ENCODE peak calls at places on chromosome 10, in four cellular contexts. I, J, N and U are unnamed samples. For H3K36me3 and H3K4me1, the result is how much of the 10 kb centered on the place peaks cover.

GRCh38 chr10:52191049-52191448 is 123.0 kb upstream of the DKK1 start:
- DNase-seq in N (no peak), J (no peak), I (no peak), U (no peak)

GRCh38 chr10:5076615-5077014 is 17.6 kb upstream of the AKR1C3 start:
- DNase-seq in J (no peak), I (no peak), N (no peak), U (no peak)

GRCh38 chr10:44581996-44582395 is 197.1 kb upstream of the CXCL12 start:
- DNase-seq in N (no peak), I (no peak), J (no peak), U (no peak)

GRCh38 chr10:24920907-24921881 is 31.2 kb downstream of the PRTFDC1 start:
- DNase-seq in N (no peak), J (peak), I (peak), U (no peak)

GRCh38 chr10:3766046-3766761 is 18.8 kb downstream of the KLF6 start:
- DNase-seq in N (no peak), J (no peak), I (no peak), U (no peak)

GRCh38 chr10:22103701-22104100 is 100.2 kb upstream of the DNAJC1 start:
- DNase-seq in N (no peak), J (no peak), I (no peak), U (no peak)

GRCh38 chr10:33066558-33067236 is 108.7 kb upstream of the ITGB1 start:
- DNase-seq in I (no peak), N (no peak), J (no peak), U (no peak)

GRCh38 chr10:46232666-46233065 is 54.1 kb upstream of the ANTXRL start:
- DNase-seq in J (no peak), I (no peak), N (no peak), U (no peak)

GRCh38 chr10:47308775-47309174 is 8.8 kb downstream of the GDF10 start:
- DNase-seq in I (no peak), J (no peak), N (no peak), U (no peak)

GRCh38 chr10:3666525-3667302 is 118.3 kb downstream of the KLF6 start:
- DNase-seq in I (peak), N (no peak), J (no peak), U (peak)

GRCh38 chr10:97726636-97727178 is 10.2 kb upstream of the ZFYVE27 start:
- DNase-seq in J (no peak), I (no peak), N (peak), U (no peak)

GRCh38 chr10:124641282-124642075 is 102.7 kb downstream of the FAM53B start:
- DNase-seq in J (peak), N (no peak), I (peak), U (no peak)

GRCh38 chr10:86681722-86682386 is 13.5 kb downstream of the LDB3 start:
- DNase-seq in N (no peak), J (no peak), I (no peak), U (no peak)

GRCh38 chr10:131586958-131587357 is 275.4 kb upstream of the TCERG1L start:
- DNase-seq in N (no peak), J (no peak), I (no peak), U (no peak)

GRCh38 chr10:46052057-46052790 is 6.2 kb upstream of the MSMB start:
- DNase-seq in J (no peak), I (no peak), N (no peak), U (no peak)

GRCh38 chr10:8113616-8114015 is 59.1 kb downstream of the GATA3 start:
- DNase-seq in N (no peak), J (no peak), I (no peak), U (no peak)

GRCh38 chr10:22344204-22344603 is 1.1 kb upstream of the SPAG6 start:
- DNase-seq in J (no peak), I (no peak), N (no peak), U (no peak)

GRCh38 chr10:4221315-4221714 is 436.3 kb upstream of the KLF6 start:
- DNase-seq in J (no peak), I (no peak), N (no peak), U (no peak)

GRCh38 chr10:20767028-20767427 is 130.1 kb downstream of the NEBL start:
- DNase-seq in J (no peak), N (no peak), I (no peak), U (no peak)

GRCh38 chr10:59585046-59585700 is 124.5 kb downstream of the SLC16A9 start:
- DNase-seq in J (peak), N (no peak), I (no peak), U (no peak)

GRCh38 chr10:17756557-17757208 is 4.7 kb downstream of the TMEM236 start:
- DNase-seq in I (no peak), J (no peak), N (no peak), U (no peak)

GRCh38 chr10:66151346-66151745 is 774.5 kb upstream of the LRRTM3 start:
- DNase-seq in I (no peak), N (no peak), J (no peak), U (no peak)

GRCh38 chr10:86721232-86721631 is 35.2 kb upstream of the BMPR1A start:
- DNase-seq in N (no peak), J (no peak), I (no peak), U (no peak)

GRCh38 chr10:6530211-6530840 is 49.8 kb downstream of the PRKCQ start:
- DNase-seq in J (no peak), I (no peak), N (no peak), U (peak)

GRCh38 chr10:13525683-13526082 is 3.1 kb downstream of the BEND7 start:
- DNase-seq in J (no peak), I (no peak), N (no peak), U (no peak)
- H3K4me3 ChIP-seq in J (no peak), I (no peak), N (no peak), U (no peak)

GRCh38 chr10:104259999-104260774 is 5.5 kb downstream of the GSTO1 start:
- DNase-seq in J (no peak), N (no peak), I (no peak), U (no peak)

GRCh38 chr10:104257235-104257634 is 2.5 kb downstream of the GSTO1 start:
- DNase-seq in I (no peak), J (no peak), N (no peak), U (no peak)

GRCh38 chr10:104256335-104257080 is 1.8 kb downstream of the GSTO1 start:
- DNase-seq in I (no peak), J (no peak), N (no peak), U (no peak)

GRCh38 chr10:104259456-104259855 is 4.8 kb downstream of the GSTO1 start:
- DNase-seq in N (no peak), J (no peak), I (no peak), U (no peak)

GRCh38 chr10:104258209-104258608 is 3.5 kb downstream of the GSTO1 start:
- DNase-seq in J (no peak), N (no peak), I (no peak), U (no peak)
- H3K36me3 ChIP-seq in J (under half), N (under half), I (under half), U (under half)

DNA sequence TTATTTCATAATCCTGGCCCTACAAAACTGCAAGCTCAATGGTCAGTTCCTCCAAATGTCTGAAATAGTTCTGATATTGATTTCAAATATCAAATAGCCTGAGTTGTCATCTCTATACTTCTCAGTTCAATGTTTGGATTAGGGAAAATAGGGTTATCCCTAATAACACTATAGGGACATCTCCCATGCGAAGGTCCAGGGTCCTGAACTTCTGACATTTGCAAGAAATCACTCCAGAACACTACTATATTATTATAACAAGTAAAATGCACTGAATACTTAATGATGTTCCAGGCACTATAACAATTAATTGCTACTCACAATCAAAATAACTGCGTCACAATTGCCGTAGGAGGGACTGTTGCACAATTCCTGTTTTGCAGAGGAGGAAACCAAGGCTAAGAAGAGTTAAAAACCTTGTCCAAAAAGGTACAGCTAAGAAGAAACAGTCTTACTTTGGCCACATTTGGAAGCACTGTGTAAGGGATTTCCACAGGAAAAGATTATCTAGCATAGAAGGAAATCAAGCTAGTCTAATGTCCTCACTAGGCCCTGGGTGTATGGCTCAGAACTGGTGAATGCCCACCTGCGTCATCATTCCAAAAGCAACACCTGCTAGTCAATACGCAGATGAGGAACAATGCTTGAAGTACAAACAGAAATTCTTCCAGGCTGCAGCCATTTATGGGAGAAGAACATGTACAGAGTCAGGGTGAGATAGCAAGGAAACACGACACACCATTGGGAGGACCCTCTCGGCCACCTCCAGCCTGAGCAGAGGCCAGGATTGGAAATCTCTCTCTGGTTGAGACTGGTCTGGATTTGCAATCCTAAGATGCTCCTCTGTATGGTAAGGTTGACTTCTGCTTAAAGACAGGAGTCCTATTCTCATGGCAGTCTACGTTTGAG is 48.3 kb downstream of the ABLIM1 start:
- DNase-seq in J (no peak), I (no peak), N (no peak), U (no peak)
- H3K4me1 ChIP-seq in J (under half), I (under half), N (half or more), U (under half)

DNA sequence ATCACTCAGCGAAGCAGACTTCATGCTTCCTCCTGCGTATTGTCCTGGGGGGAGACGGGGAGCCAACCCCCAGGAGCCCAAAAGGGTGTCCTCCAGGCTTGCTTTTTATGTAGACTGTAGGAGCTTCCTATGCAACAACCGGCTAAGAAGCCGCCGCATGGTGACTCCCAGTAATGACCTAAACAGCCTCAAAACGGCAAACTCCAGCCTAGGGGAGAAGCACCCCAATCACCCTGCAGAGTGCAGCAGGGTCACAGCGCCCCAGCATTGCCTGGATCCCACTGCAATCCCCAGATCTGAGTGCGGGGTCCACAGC is 52.0 kb downstream of the PROSER2 start:
- DNase-seq in J (no peak), N (no peak), I (no peak), U (no peak)
- H3K4me3 ChIP-seq in J (no peak), N (no peak), I (no peak), U (no peak)

DNA sequence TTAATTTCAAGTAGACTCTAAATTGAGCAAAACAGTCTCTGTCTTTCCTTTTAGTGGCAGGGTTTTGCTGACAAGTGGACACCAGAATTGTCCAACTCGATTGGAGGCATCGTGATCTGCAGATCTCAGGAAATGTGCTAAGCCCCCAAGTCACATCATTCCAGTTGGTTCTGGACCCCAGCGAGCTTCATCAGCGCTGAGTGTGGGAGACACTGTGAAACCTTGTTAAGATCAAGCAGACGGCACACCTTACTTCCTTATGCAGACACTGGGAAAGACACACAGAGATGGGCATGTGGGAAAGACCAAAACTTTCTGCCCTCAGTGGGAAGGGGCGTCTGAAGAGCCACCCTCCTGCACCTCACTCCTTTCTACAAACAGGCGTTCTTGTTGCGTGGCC is 440.8 kb downstream of the GLRX3 start:
- DNase-seq in N (no peak), J (no peak), I (no peak), U (no peak)
- H3K36me3 ChIP-seq in N (under half), J (under half), I (under half), U (under half)

GRCh38 chr10:109972372-109973001 is 35.3 kb upstream of the ADD3 start:
- DNase-seq in I (no peak), J (peak), N (no peak), U (no peak)
- H3K4me1 ChIP-seq in I (under half), J (half or more), N (under half), U (under half)

GRCh38 chr10:103197177-103197576 is 4.1 kb upstream of the NT5C2 start:
- DNase-seq in N (peak), J (no peak), I (peak), U (no peak)
- H3K4me3 ChIP-seq in N (no peak), J (no peak), I (no peak), U (no peak)

GRCh38 chr10:79356104-79356503 is 8.8 kb downstream of the PPIF start:
- DNase-seq in J (no peak), N (no peak), I (no peak), U (no peak)
- H3K36me3 ChIP-seq in J (under half), N (under half), I (under half), U (half or more)

DNA sequence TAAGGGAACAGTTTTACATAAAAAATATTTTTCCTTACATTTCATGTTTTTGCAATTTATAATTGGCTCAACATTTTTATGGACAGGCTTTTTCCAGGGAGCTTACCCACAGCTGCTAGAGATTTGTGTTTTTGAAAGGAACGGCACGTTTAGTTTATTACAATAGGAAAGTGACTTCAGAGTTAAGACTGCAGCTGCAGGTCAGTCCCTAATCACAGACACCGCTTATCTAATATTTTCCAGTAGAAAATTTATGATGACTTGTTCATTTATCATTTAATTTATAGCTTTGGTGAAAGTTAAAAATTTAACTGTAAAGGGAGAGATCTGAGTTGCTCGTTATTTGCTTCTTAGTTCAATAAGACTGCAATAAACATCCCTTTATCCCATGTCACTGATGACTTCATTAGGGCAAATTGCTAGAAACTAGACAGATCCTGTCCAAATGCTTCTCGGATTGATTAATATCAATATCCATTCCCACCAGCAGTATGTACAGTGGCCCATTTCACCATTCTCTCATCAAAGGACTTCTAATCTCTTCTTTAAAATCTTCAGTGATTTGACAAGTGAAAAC is 97.0 kb upstream of the ODAD2 start:
- DNase-seq in I (no peak), J (no peak), N (no peak), U (no peak)
- H3K4me1 ChIP-seq in I (under half), J (under half), N (under half), U (under half)